ENCODE peak calls at places on chromosomes 7 and 10, in ten cellular contexts. B is brain microvascular endothelial cell; F is neuronal stem cell; T is WTC11; P is stimulated activated CD8-positive, alpha-beta memory T cell treated with anti-CD3 and anti-CD28 coated beads, Interleukin-15, amount 100 ng/mL, for 24 hours; R is ELR; K is effector CD4-positive, alpha-beta T cell; Y is right cardiac atrium; C is Caco-2; S is activated CD8-positive, alpha-beta T cell treated with anti-CD3 and anti-CD28 coated beads for 36 hours. W is an unnamed sample.

GRCh38 chr10:114009281-114009996 is 34.2 kb upstream of the ADRB1 start:
- DNase-seq in B (no peak), F (no peak), T (no peak), P (no peak), R (peak), K (no peak), Y (no peak), C (no peak), S (no peak), W (no peak)

GRCh38 chr10:23413629-23414089 is 25.2 kb upstream of the OTUD1 start:
- DNase-seq in B (no peak), F (no peak), T (no peak), P (no peak), R (no peak), K (no peak), Y (no peak), C (no peak), S (no peak), W (no peak)

GRCh38 chr7:35738889-35739288 is 44.0 kb upstream of the HERPUD2 start:
- DNase-seq in B (no peak), F (no peak), T (no peak), P (no peak), R (no peak), K (no peak), Y (no peak), C (no peak), S (no peak), W (no peak)

GRCh38 chr10:29709484-29710002 is 74.8 kb upstream of the SVIL start:
- DNase-seq in B (no peak), F (no peak), T (no peak), P (no peak), R (no peak), K (no peak), Y (no peak), C (no peak), S (no peak), W (no peak)

GRCh38 chr7:9097565-9098060 is 664.2 kb downstream of the NXPH1 start:
- DNase-seq in B (no peak), F (no peak), T (no peak), P (no peak), R (peak), K (no peak), Y (no peak), C (no peak), S (no peak), W (no peak)

GRCh38 chr7:139915864-139916716 is 87.0 kb downstream of the TBXAS1 start:
- DNase-seq in B (peak), F (no peak), T (no peak), P (peak), R (peak), K (peak), Y (no peak), C (no peak), S (peak), W (no peak)

GRCh38 chr7:140060788-140061606 is 1.8 kb downstream of the PARP12 start:
- DNase-seq in B (peak), F (no peak), T (no peak), P (no peak), R (peak), K (no peak), Y (peak), C (no peak), S (no peak), W (no peak)

GRCh38 chr7:22640269-22640668 is 86.7 kb upstream of the IL6 start:
- DNase-seq in B (no peak), F (no peak), T (no peak), P (no peak), R (no peak), K (no peak), Y (no peak), C (no peak), S (peak), W (no peak)

GRCh38 chr7:158327571-158328180 is 259.9 kb downstream of the PTPRN2 start:
- DNase-seq in B (no peak), F (no peak), T (no peak), P (no peak), R (no peak), K (no peak), Y (peak), C (no peak), S (no peak), W (no peak)

GRCh38 chr10:104330168-104331117 is 7.8 kb downstream of the ITPRIP start:
- DNase-seq in B (peak), F (no peak), T (no peak), P (no peak), R (peak), K (no peak), Y (no peak), C (no peak), S (no peak), W (no peak)